ENCODE peak calls at places on chromosome 14, in eight cellular contexts. N is CD8-positive, alpha-beta memory T cell; V is GM23248; Q is HepG2; R is fibroblast of lung; U is cardiac muscle cell; O is heart left ventricle; E is ovary. X is an unnamed sample.

GRCh38 chr14:78022059-78022458 is 148.1 kb upstream of the NRXN3 start:
- DNase-seq in N (no peak), V (peak), Q (peak), R (peak), U (peak), O (peak), E (no peak), X (peak)

GRCh38 chr14:101008631-101009336 is 105.3 kb upstream of the RTL1 start:
- DNase-seq in N (no peak), V (peak), Q (no peak), R (peak), U (no peak), O (no peak), E (peak), X (no peak)

GRCh38 chr14:77980475-77981321 is 180.8 kb downstream of the ADCK1 start:
- DNase-seq in N (no peak), V (no peak), Q (no peak), R (no peak), U (peak), O (no peak), E (no peak), X (no peak)

GRCh38 chr14:37063467-37064240 is 108.8 kb downstream of the SLC25A21 start:
- DNase-seq in N (no peak), V (no peak), Q (no peak), R (no peak), U (no peak), O (no peak), E (no peak), X (no peak)

GRCh38 chr14:32507029-32507984 is 178.2 kb downstream of the AKAP6 start:
- DNase-seq in N (no peak), V (peak), Q (no peak), R (peak), U (no peak), O (no peak), E (no peak), X (no peak)

GRCh38 chr14:56760164-56760914 is 49.9 kb downstream of the OTX2 start:
- DNase-seq in N (no peak), V (no peak), Q (no peak), R (no peak), U (no peak), O (no peak), E (no peak), X (no peak)

GRCh38 chr14:60179296-60179924 is 14.2 kb upstream of the DHRS7 start:
- DNase-seq in N (no peak), V (peak), Q (no peak), R (peak), U (no peak), O (no peak), E (no peak), X (no peak)

GRCh38 chr14:103476065-103476464 is 46.6 kb downstream of the CKB start:
- DNase-seq in N (no peak), V (no peak), Q (no peak), R (no peak), U (no peak), O (no peak), E (no peak), X (no peak)

GRCh38 chr14:63394856-63395255 is 76.1 kb upstream of the GPHB5 start:
- DNase-seq in N (no peak), V (peak), Q (no peak), R (no peak), U (no peak), O (no peak), E (no peak), X (no peak)

GRCh38 chr14:95218472-95219193 is 61.3 kb upstream of the DICER1 start:
- DNase-seq in N (no peak), V (no peak), Q (no peak), R (no peak), U (no peak), O (no peak), E (no peak), X (no peak)

GRCh38 chr14:51004801-51005526 is 60.7 kb upstream of the PYGL start:
- DNase-seq in N (no peak), V (peak), Q (peak), R (peak), U (peak), O (no peak), E (no peak), X (no peak)

GRCh38 chr14:94016446-94016976 is 9.6 kb upstream of the OTUB2 start:
- DNase-seq in N (no peak), V (no peak), Q (no peak), R (no peak), U (no peak), O (no peak), E (no peak), X (no peak)

GRCh38 chr14:38047518-38047917 is 160.2 kb upstream of the SSTR1 start:
- DNase-seq in N (no peak), V (no peak), Q (no peak), R (no peak), U (no peak), O (no peak), E (no peak), X (no peak)

GRCh38 chr14:100336618-100337530 is 13.7 kb downstream of the SLC25A47 start:
- DNase-seq in N (no peak), V (no peak), Q (no peak), R (no peak), U (no peak), O (no peak), E (no peak), X (peak)

GRCh38 chr14:103095210-103095778 is 769 bp downstream of the EXOC3L4 start:
- DNase-seq in N (no peak), V (no peak), Q (no peak), R (no peak), U (no peak), O (no peak), E (no peak), X (no peak)

GRCh38 chr14:102875652-102876051 is 46.8 kb upstream of the AMN start:
- DNase-seq in N (no peak), V (no peak), Q (no peak), R (no peak), U (no peak), O (no peak), E (no peak), X (no peak)

GRCh38 chr14:74616507-74616906 is 4.5 kb upstream of the LTBP2 start:
- DNase-seq in N (no peak), V (peak), Q (no peak), R (peak), U (no peak), O (no peak), E (no peak), X (peak)

GRCh38 chr14:103699901-103700752 is 15.1 kb downstream of the XRCC3 start:
- DNase-seq in N (no peak), V (peak), Q (no peak), R (no peak), U (no peak), O (peak), E (no peak), X (peak)

GRCh38 chr14:34234258-34234657 is 227.8 kb downstream of the SPTSSA start:
- DNase-seq in N (no peak), V (no peak), Q (no peak), R (no peak), U (no peak), O (peak), E (no peak), X (no peak)

GRCh38 chr14:54207075-54207474 is 189.7 kb upstream of the CDKN3 start:
- DNase-seq in N (no peak), V (peak), Q (no peak), R (no peak), U (no peak), O (no peak), E (no peak), X (no peak)

GRCh38 chr14:76644875-76645518 is 116.3 kb upstream of the VASH1 start:
- DNase-seq in N (no peak), V (peak), Q (peak), R (peak), U (peak), O (no peak), E (no peak), X (no peak)

GRCh38 chr14:71408362-71409035 is 501.2 kb downstream of the PCNX1 start:
- DNase-seq in N (no peak), V (no peak), Q (no peak), R (no peak), U (no peak), O (no peak), E (no peak), X (no peak)

GRCh38 chr14:100648474-100649172 is 61.4 kb upstream of the BEGAIN start:
- DNase-seq in N (peak), V (no peak), Q (no peak), R (no peak), U (no peak), O (no peak), E (no peak), X (no peak)

GRCh38 chr14:77882631-77883030 is 82.7 kb downstream of the ADCK1 start:
- DNase-seq in N (no peak), V (peak), Q (no peak), R (peak), U (peak), O (no peak), E (no peak), X (no peak)

GRCh38 chr14:70771781-70772212 is 37.5 kb downstream of the MAP3K9 start:
- DNase-seq in N (no peak), V (no peak), Q (no peak), R (no peak), U (no peak), O (no peak), E (no peak), X (no peak)

GRCh38 chr14:51889851-51890250 is 29.4 kb downstream of the GNG2 start:
- DNase-seq in N (no peak), V (no peak), Q (no peak), R (no peak), U (no peak), O (no peak), E (no peak), X (no peak)

GRCh38 chr14:22556021-22556989 is 32.7 kb downstream of the DAD1 start:
- DNase-seq in N (peak), V (peak), Q (no peak), R (peak), U (no peak), O (peak), E (peak), X (no peak)

GRCh38 chr14:100150932-100151587 is 8.4 kb downstream of the DEGS2 start:
- DNase-seq in N (no peak), V (no peak), Q (no peak), R (no peak), U (no peak), O (no peak), E (no peak), X (no peak)

GRCh38 chr14:21101802-21102413 is 1.0 kb downstream of the TMEM253 start:
- DNase-seq in N (no peak), V (no peak), Q (no peak), R (no peak), U (no peak), O (no peak), E (no peak), X (no peak)

GRCh38 chr14:34043627-34044372 is 92.9 kb upstream of the EGLN3 start:
- DNase-seq in N (peak), V (peak), Q (peak), R (no peak), U (no peak), O (no peak), E (no peak), X (no peak)

GRCh38 chr14:99141236-99141635 is 130.8 kb downstream of the BCL11B start:
- DNase-seq in N (no peak), V (no peak), Q (no peak), R (no peak), U (no peak), O (no peak), E (no peak), X (no peak)

GRCh38 chr14:100782516-100783320 is 43.2 kb upstream of the MEG3 start:
- DNase-seq in N (no peak), V (no peak), Q (peak), R (no peak), U (no peak), O (no peak), E (no peak), X (peak)

GRCh38 chr14:58763210-58763609 is 125.4 kb downstream of the DACT1 start:
- DNase-seq in N (no peak), V (no peak), Q (no peak), R (no peak), U (no peak), O (no peak), E (no peak), X (no peak)

GRCh38 chr14:20680363-20680762 is 4.0 kb upstream of the RNASE4 start:
- DNase-seq in N (no peak), V (no peak), Q (no peak), R (no peak), U (no peak), O (no peak), E (no peak), X (no peak)

GRCh38 chr14:74567646-74568379 is 44.2 kb downstream of the LTBP2 start:
- DNase-seq in N (no peak), V (no peak), Q (no peak), R (no peak), U (no peak), O (no peak), E (no peak), X (peak)

DNA sequence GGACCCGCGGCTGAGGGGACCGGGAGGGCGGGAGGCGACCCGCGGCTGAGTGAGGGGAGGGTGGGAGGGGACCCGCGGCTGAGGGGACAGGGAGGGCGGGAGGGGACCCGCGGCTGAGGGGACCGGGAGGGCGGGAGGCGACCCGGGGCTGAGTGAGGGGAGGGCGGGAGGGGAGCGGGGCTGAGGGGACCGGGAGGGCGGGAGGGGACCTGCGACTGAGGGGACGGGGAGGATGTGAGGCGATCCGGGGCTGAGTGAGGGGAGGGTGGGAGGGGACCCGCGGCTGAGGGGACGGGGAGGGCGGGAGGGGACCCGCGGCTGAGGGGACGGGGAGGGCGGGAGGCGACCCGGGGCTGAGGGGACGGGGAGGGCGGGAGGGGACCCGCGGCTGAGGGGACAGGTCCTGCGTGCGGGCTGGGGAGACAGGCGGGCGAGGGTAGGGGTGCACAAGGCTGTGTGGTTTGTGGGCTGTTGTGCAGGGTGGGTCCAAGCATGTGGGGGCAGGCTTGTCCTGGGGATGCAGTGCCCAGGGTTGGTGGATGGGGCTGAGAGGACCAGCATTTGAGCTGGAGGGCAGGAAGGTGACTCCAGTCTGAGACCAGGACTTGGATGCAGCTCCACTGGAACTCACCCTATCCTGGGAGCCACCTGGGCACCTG is 9.2 kb downstream of the PLD4 start:
- DNase-seq in N (no peak), V (no peak), Q (no peak), R (no peak), U (no peak), O (no peak), E (peak), X (peak)
- H3K27ac ChIP-seq in N (no peak), V (no peak), Q (no peak), R (no peak), U (no peak), O (peak), E (no peak), X (no peak)

GRCh38 chr14:92039073-92039719 is 663 bp downstream of the TRIP11 start:
- DNase-seq in N (no peak), V (peak), Q (peak), R (peak), U (peak), O (no peak), E (no peak), X (no peak)

GRCh38 chr14:92035890-92036289 is 4.0 kb downstream of the TRIP11 start:
- DNase-seq in N (no peak), V (no peak), Q (no peak), R (no peak), U (no peak), O (no peak), E (no peak), X (no peak)

GRCh38 chr14:92033433-92033832 is 6.4 kb downstream of the TRIP11 start:
- DNase-seq in N (no peak), V (no peak), Q (no peak), R (no peak), U (no peak), O (no peak), E (no peak), X (no peak)

GRCh38 chr14:92037989-92038388 is 1.9 kb downstream of the TRIP11 start:
- DNase-seq in N (no peak), V (peak), Q (no peak), R (no peak), U (no peak), O (no peak), E (no peak), X (no peak)

GRCh38 chr14:92033912-92034687 is 5.8 kb downstream of the TRIP11 start:
- DNase-seq in N (no peak), V (no peak), Q (peak), R (no peak), U (no peak), O (no peak), E (no peak), X (no peak)
- H3K27ac ChIP-seq in N (no peak), V (no peak), Q (peak), R (no peak), U (no peak), O (no peak), E (no peak), X (no peak)

GRCh38 chr14:42224053-42224888 is 617.6 kb downstream of the LRFN5 start:
- DNase-seq in N (no peak), V (peak), Q (peak), R (peak), U (peak), O (peak), E (peak), X (peak)

GRCh38 chr14:42228611-42229010 is 621.9 kb downstream of the LRFN5 start:
- DNase-seq in N (no peak), V (no peak), Q (no peak), R (no peak), U (no peak), O (no peak), E (no peak), X (no peak)

GRCh38 chr14:42229976-42230375 is 623.3 kb downstream of the LRFN5 start:
- DNase-seq in N (no peak), V (no peak), Q (no peak), R (no peak), U (no peak), O (no peak), E (no peak), X (no peak)

GRCh38 chr14:42229294-42229693 is 622.6 kb downstream of the LRFN5 start:
- DNase-seq in N (no peak), V (no peak), Q (no peak), R (no peak), U (no peak), O (no peak), E (no peak), X (no peak)
- H3K27ac ChIP-seq in N (no peak), V (no peak), Q (no peak), R (no peak), U (no peak), O (no peak), E (no peak), X (no peak)

GRCh38 chr14:61663312-61663974 is 31.9 kb upstream of the HIF1A start:
- DNase-seq in N (no peak), V (no peak), Q (no peak), R (no peak), U (no peak), O (no peak), E (no peak), X (no peak)

GRCh38 chr14:61662001-61662400 is 33.3 kb upstream of the HIF1A start:
- DNase-seq in N (no peak), V (peak), Q (no peak), R (no peak), U (no peak), O (no peak), E (no peak), X (no peak)

GRCh38 chr14:61659582-61659981 is 35.7 kb upstream of the HIF1A start:
- DNase-seq in N (no peak), V (peak), Q (no peak), R (peak), U (no peak), O (no peak), E (no peak), X (no peak)

GRCh38 chr14:61661471-61661988 is 33.8 kb upstream of the HIF1A start:
- DNase-seq in N (no peak), V (peak), Q (no peak), R (peak), U (no peak), O (no peak), E (no peak), X (no peak)

GRCh38 chr14:61662437-61663311 is 32.6 kb upstream of the HIF1A start:
- DNase-seq in N (peak), V (peak), Q (peak), R (peak), U (peak), O (no peak), E (no peak), X (no peak)
- H3K27ac ChIP-seq in N (peak), V (peak), Q (no peak), R (peak), U (no peak), O (no peak), E (no peak), X (peak)

GRCh38 chr14:68292467-68293334 is 473.1 kb downstream of the RAD51B start:
- DNase-seq in N (no peak), V (peak), Q (no peak), R (no peak), U (no peak), O (no peak), E (peak), X (no peak)

GRCh38 chr14:68295316-68295816 is 475.8 kb downstream of the RAD51B start:
- DNase-seq in N (no peak), V (no peak), Q (peak), R (no peak), U (peak), O (peak), E (peak), X (no peak)

GRCh38 chr14:68297011-68297410 is 477.4 kb downstream of the RAD51B start:
- DNase-seq in N (no peak), V (no peak), Q (no peak), R (peak), U (no peak), O (no peak), E (no peak), X (no peak)

GRCh38 chr14:68291820-68292219 is 472.2 kb downstream of the RAD51B start:
- DNase-seq in N (no peak), V (no peak), Q (peak), R (no peak), U (peak), O (no peak), E (no peak), X (no peak)

DNA sequence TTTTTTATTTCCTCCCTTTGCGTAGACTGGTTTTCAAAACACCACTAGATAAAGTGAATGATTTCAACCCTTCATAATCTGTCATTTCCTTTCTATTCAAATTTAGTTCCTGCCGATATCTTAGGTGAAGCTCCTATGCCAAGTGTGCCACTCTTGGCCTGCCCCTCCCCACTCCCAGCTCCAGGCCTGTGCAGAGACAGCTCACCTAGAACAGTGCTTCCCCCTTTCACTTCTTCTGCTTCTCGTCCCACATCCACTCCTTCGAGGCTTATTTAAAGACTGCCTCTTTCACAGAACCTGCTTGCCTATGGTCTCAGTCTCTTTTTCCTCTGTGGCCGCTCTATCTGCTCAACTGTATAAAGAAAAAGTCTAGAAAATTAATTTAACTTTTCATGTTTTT is 473.8 kb downstream of the RAD51B start:
- DNase-seq in N (no peak), V (no peak), Q (no peak), R (no peak), U (no peak), O (no peak), E (no peak), X (no peak)
- H3K27ac ChIP-seq in N (no peak), V (no peak), Q (no peak), R (no peak), U (peak), O (no peak), E (no peak), X (no peak)

GRCh38 chr14:82046512-82047226 is 513.0 kb upstream of the SEL1L start:
- DNase-seq in N (no peak), V (no peak), Q (no peak), R (no peak), U (no peak), O (no peak), E (no peak), X (no peak)

GRCh38 chr14:82047777-82048470 is 514.3 kb upstream of the SEL1L start:
- DNase-seq in N (no peak), V (no peak), Q (no peak), R (no peak), U (no peak), O (no peak), E (no peak), X (no peak)

DNA sequence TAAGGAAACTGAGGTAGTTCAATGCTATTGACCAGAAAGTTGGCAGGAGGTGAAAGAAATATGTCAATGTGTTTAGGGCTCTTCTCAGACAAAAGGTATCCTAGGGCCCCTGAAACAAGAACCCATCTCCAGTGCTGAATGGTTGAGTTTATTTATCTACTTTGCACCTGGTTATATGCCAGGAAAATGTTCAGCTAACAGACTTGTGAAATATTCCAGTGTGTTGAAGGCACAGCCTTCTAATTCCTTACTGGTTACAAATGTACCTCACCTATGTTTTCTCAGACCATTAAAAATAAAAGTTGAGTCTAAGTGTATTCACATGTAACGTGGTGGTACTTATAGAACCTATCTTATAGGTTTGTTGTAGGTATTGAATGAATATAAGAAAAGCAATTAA is 511.7 kb upstream of the SEL1L start:
- DNase-seq in N (no peak), V (no peak), Q (no peak), R (no peak), U (no peak), O (no peak), E (no peak), X (no peak)
- H3K27ac ChIP-seq in N (no peak), V (no peak), Q (no peak), R (no peak), U (no peak), O (no peak), E (no peak), X (no peak)